ENCODE peak calls at places on chromosomes 1 and 21, in nine cellular contexts. B is fibroblast of lung, V is heart right ventricle, Z is astrocyte, I is Peyer's patch, Q is IMR-90, L is transverse colon, Y is GM23338, G is endothelial cell of umbilical vein. F is an unnamed sample. For H3K27me3, the result is how much of the 10 kb centered on the place peaks cover.

GRCh38 chr1:244137261-244137660 is 86.2 kb downstream of the ZBTB18 start:
- DNase-seq in B (no peak), V (no peak), Z (no peak), I (no peak), Q (no peak), L (no peak), Y (no peak), G (peak), F (no peak)

GRCh38 chr1:156495401-156496140 is 5.0 kb downstream of the MEF2D start:
- DNase-seq in B (no peak), V (peak), Z (no peak), I (no peak), Q (no peak), L (peak), Y (no peak), G (no peak), F (no peak)

GRCh38 chr1:40385437-40386310 is 12.1 kb downstream of the SMAP2 start:
- DNase-seq in B (no peak), V (no peak), Z (no peak), I (peak), Q (no peak), L (peak), Y (no peak), G (peak), F (peak)

GRCh38 chr1:101365186-101365585 is 128.4 kb downstream of the S1PR1 start:
- DNase-seq in B (no peak), V (no peak), Z (peak), I (no peak), Q (peak), L (no peak), Y (no peak), G (no peak), F (no peak)

GRCh38 chr1:15957221-15958090 is 18.4 kb downstream of the ZBTB17 start:
- DNase-seq in B (no peak), V (no peak), Z (no peak), I (peak), Q (no peak), L (no peak), Y (peak), G (no peak), F (no peak)

GRCh38 chr1:95793893-95794292 is 559.9 kb downstream of the RWDD3 start:
- DNase-seq in B (no peak), V (no peak), Z (no peak), I (no peak), Q (no peak), L (no peak), Y (peak), G (no peak), F (no peak)

GRCh38 chr1:221397606-221398005 is 344.3 kb downstream of the DUSP10 start:
- DNase-seq in B (no peak), V (no peak), Z (no peak), I (no peak), Q (no peak), L (no peak), Y (no peak), G (no peak), F (no peak)

GRCh38 chr1:94821636-94822305 is 1.6 kb downstream of the SLC44A3 start:
- DNase-seq in B (no peak), V (no peak), Z (no peak), I (no peak), Q (no peak), L (no peak), Y (no peak), G (no peak), F (no peak)

GRCh38 chr1:222955964-222956363 is 141.1 kb downstream of the DISP1 start:
- DNase-seq in B (no peak), V (no peak), Z (no peak), I (no peak), Q (no peak), L (no peak), Y (no peak), G (no peak), F (no peak)

GRCh38 chr1:182351790-182352364 is 39.7 kb downstream of the GLUL start:
- DNase-seq in B (no peak), V (no peak), Z (no peak), I (no peak), Q (no peak), L (no peak), Y (no peak), G (no peak), F (no peak)

GRCh38 chr1:12124693-12125421 is 41.9 kb upstream of the TNFRSF1B start:
- DNase-seq in B (peak), V (peak), Z (peak), I (peak), Q (peak), L (peak), Y (peak), G (peak), F (no peak)

GRCh38 chr1:1120866-1121563 is 5.1 kb upstream of the C1orf159 start:
- DNase-seq in B (no peak), V (no peak), Z (no peak), I (no peak), Q (no peak), L (peak), Y (no peak), G (no peak), F (no peak)

GRCh38 chr1:240888039-240888786 is 276.3 kb upstream of the GREM2 start:
- DNase-seq in B (peak), V (no peak), Z (no peak), I (peak), Q (no peak), L (peak), Y (peak), G (peak), F (peak)

GRCh38 chr1:91559838-91560514 is 59.3 kb downstream of the CDC7 start:
- DNase-seq in B (no peak), V (no peak), Z (no peak), I (no peak), Q (no peak), L (no peak), Y (no peak), G (no peak), F (no peak)

GRCh38 chr21:27477321-27477720 is 510.4 kb upstream of the ADAMTS5 start:
- DNase-seq in B (peak), V (no peak), Z (no peak), I (no peak), Q (peak), L (no peak), Y (no peak), G (no peak), F (no peak)

GRCh38 chr1:155024315-155024714 is 9.3 kb downstream of the DCST2 start:
- DNase-seq in B (no peak), V (no peak), Z (no peak), I (no peak), Q (no peak), L (no peak), Y (no peak), G (no peak), F (no peak)

GRCh38 chr1:98991127-98992003 is 13.3 kb downstream of the PLPPR5 start:
- DNase-seq in B (peak), V (no peak), Z (peak), I (no peak), Q (peak), L (no peak), Y (peak), G (peak), F (no peak)

GRCh38 chr1:9125325-9125724 is 3.6 kb downstream of the GPR157 start:
- DNase-seq in B (no peak), V (no peak), Z (no peak), I (no peak), Q (no peak), L (no peak), Y (no peak), G (no peak), F (no peak)

GRCh38 chr1:53394306-53394705 is 64.9 kb upstream of the DMRTB1 start:
- DNase-seq in B (no peak), V (no peak), Z (no peak), I (no peak), Q (no peak), L (no peak), Y (no peak), G (no peak), F (no peak)

GRCh38 chr1:10538608-10539355 is 64.0 kb downstream of the PEX14 start:
- DNase-seq in B (peak), V (no peak), Z (no peak), I (no peak), Q (peak), L (no peak), Y (no peak), G (no peak), F (no peak)

GRCh38 chr1:115400891-115401290 is 62.8 kb upstream of the NGF start:
- DNase-seq in B (no peak), V (no peak), Z (no peak), I (no peak), Q (no peak), L (no peak), Y (no peak), G (no peak), F (no peak)

GRCh38 chr1:151898519-151898991 is 10.8 kb downstream of the THEM4 start:
- DNase-seq in B (no peak), V (no peak), Z (no peak), I (peak), Q (no peak), L (peak), Y (no peak), G (peak), F (no peak)

GRCh38 chr1:151893176-151893924 is 16.0 kb downstream of the THEM4 start:
- DNase-seq in B (no peak), V (no peak), Z (no peak), I (no peak), Q (no peak), L (no peak), Y (no peak), G (no peak), F (no peak)

GRCh38 chr1:151892190-151892589 is 17.1 kb downstream of the THEM4 start:
- DNase-seq in B (no peak), V (no peak), Z (peak), I (no peak), Q (peak), L (no peak), Y (no peak), G (no peak), F (no peak)

GRCh38 chr1:151902858-151903257 is 6.5 kb downstream of the THEM4 start:
- DNase-seq in B (no peak), V (no peak), Z (no peak), I (no peak), Q (no peak), L (no peak), Y (no peak), G (no peak), F (no peak)

DNA sequence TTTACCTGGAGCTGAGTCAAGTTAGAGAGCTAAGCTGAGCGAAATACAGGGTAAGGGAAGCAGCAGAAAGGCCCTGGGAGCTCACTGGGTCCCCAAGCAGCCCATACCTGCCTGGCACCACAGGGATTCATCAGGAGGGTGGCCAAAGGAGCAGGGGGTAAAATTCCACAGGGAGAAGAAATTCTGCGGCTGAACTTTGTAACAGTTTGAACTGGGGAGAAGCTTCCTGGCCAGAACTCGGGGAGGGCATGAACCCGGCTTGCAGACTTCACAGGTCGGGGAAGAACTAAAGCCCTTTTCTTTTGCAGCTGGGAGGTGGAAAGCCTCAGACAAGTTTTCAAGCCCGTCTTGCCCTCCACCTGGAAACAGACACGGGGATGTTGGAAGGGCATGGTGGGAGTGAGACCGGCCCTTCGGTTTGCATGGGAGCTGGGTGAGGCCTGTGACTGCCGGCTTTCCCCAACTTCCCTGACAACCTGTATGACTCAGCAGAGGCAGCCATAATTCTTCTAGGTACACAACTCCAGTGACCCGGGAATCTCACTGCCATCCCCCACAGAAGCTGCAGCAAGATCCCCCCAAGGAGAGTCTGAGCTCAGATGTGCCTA is 11.3 kb downstream of the THEM4 start:
- DNase-seq in B (no peak), V (no peak), Z (no peak), I (no peak), Q (no peak), L (no peak), Y (no peak), G (no peak), F (no peak)
- H3K4me3 ChIP-seq in B (no peak), V (no peak), Z (no peak), I (no peak), Q (no peak), L (no peak), Y (no peak), G (no peak), F (no peak)

GRCh38 chr1:117818456-117818855 is 111.0 kb downstream of the GDAP2 start:
- DNase-seq in B (peak), V (no peak), Z (no peak), I (no peak), Q (peak), L (no peak), Y (no peak), G (no peak), F (no peak)
- TF ChIP-seq CTCF in B (no peak), V (no peak), Z (no peak), I (no peak), Q (no peak), L (no peak), Y (no peak), G (no peak), F (no peak)

DNA sequence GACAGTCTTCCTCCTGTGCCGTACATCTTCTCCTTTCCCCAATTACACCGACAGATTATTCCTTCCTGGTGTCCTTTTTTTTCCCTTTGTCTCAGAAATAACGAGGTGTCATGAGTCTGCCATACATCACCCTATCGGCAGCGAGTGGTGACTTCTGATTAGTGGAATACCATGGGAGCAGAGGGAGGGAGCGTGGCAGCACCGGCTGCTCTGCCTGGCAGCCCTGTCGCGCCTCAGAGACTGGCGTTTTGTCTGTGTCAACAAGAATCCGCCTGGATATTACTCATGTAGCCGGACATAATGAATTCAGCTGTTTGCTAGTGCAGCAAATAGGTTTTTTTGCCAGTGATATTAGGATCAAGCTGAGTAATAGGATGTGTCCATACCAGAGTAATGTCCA is 51.8 kb downstream of the UTP25 start:
- DNase-seq in B (no peak), V (no peak), Z (peak), I (no peak), Q (no peak), L (no peak), Y (no peak), G (no peak), F (no peak)
- H3K27me3 ChIP-seq in B (under half), V (under half), Z (under half), I (under half), Q (under half), L (under half), Y (under half), G (under half), F (under half)

DNA sequence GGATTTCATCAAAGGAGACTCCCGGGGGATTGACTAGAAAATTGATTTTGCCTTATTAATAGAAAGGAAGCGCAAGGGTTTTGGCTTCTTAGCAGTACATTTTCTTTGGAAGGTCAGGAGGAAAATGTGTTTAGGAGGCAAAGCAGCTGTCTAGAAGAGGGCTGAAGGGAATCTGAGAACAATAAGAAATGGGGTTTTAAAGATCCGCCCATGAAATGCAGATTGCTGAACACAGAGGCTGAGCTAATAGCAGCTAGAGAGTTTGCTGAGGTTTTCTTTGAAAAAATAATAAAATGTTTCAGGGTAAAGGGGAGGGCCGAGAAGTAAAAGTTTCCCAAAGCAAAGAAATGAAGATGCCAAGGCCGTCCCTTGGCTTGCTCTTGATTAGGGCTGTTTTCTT is 4.9 kb downstream of the SERTAD4 start:
- DNase-seq in B (peak), V (no peak), Z (no peak), I (no peak), Q (no peak), L (no peak), Y (no peak), G (no peak), F (no peak)
- H3K4me3 ChIP-seq in B (no peak), V (peak), Z (peak), I (no peak), Q (no peak), L (no peak), Y (no peak), G (no peak), F (no peak)

DNA sequence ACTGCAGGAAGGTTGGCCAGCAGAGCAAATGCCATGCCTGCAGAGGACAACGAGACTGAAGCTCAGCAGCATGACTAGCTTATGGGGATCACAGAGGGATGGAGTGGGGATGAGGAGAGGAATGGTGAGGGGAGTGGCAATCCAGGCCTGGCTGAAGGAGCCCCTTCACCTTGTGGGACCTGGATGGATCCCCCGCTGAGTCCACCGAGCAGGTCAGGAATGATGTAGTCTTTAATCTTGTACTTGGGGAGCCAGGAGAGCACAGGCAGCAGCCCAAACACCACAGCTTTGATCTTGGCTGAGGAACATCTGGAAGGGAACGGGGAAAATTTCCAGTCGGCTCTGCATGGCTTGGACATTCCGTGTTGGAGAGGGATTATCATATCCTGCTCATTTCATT is 10.5 kb downstream of the SLC26A9 start:
- DNase-seq in B (no peak), V (no peak), Z (no peak), I (no peak), Q (no peak), L (no peak), Y (no peak), G (no peak), F (no peak)
- TF ChIP-seq CTCF in B (no peak), V (no peak), Z (no peak), I (no peak), Q (no peak), L (no peak), Y (no peak), G (no peak), F (no peak)

DNA sequence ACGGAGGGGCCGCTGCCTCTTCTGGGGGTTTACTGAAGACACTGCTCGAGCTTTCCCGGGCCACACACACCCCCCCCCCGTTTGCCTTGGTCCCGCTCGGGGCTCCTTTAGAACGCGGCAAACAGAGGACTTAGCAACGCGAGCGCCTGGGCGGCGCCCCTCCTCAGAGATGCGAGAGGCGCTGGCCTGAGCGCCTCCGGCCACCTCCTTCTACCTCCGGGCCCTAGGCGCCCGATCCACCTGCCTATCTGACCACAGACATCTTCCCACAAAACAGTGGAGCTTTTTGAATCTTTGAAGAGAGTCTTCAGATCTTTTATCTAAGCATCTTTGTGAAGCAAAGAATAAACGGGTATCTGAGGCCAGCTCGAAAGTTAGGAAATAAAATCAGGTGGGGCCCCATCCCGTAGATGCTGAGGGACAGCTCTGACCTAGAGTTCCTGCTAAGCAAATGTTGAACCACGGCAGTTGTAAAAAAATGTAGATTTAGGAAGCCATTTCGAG is 436 bp upstream of the TTLL7 start:
- DNase-seq in B (peak), V (no peak), Z (peak), I (peak), Q (peak), L (peak), Y (peak), G (peak), F (peak)
- H3K27me3 ChIP-seq in B (under half), V (under half), Z (under half), I (under half), Q (under half), L (under half), Y (half or more), G (under half), F (under half)

GRCh38 chr21:42200906-42201614 is 17.9 kb upstream of the ABCG1 start:
- DNase-seq in B (no peak), V (no peak), Z (no peak), I (peak), Q (no peak), L (no peak), Y (no peak), G (no peak), F (no peak)

GRCh38 chr21:42203936-42204335 is 15.0 kb upstream of the ABCG1 start:
- DNase-seq in B (no peak), V (no peak), Z (no peak), I (no peak), Q (no peak), L (no peak), Y (no peak), G (peak), F (no peak)

GRCh38 chr21:42202321-42202720 is 16.6 kb upstream of the ABCG1 start:
- DNase-seq in B (no peak), V (no peak), Z (no peak), I (no peak), Q (no peak), L (no peak), Y (no peak), G (no peak), F (no peak)

GRCh38 chr21:42199488-42200463 is 19.2 kb upstream of the ABCG1 start:
- DNase-seq in B (peak), V (no peak), Z (peak), I (peak), Q (peak), L (peak), Y (no peak), G (peak), F (no peak)

GRCh38 chr21:42201615-42202161 is 17.3 kb upstream of the ABCG1 start:
- DNase-seq in B (no peak), V (no peak), Z (no peak), I (peak), Q (no peak), L (no peak), Y (no peak), G (no peak), F (no peak)
- H3K4me3 ChIP-seq in B (no peak), V (no peak), Z (no peak), I (no peak), Q (no peak), L (no peak), Y (no peak), G (no peak), F (no peak)

GRCh38 chr21:18387994-18388393 is 15.6 kb downstream of the TMPRSS15 start:
- DNase-seq in B (no peak), V (no peak), Z (no peak), I (no peak), Q (no peak), L (no peak), Y (peak), G (no peak), F (no peak)

GRCh38 chr21:18382141-18382540 is 21.4 kb downstream of the TMPRSS15 start:
- DNase-seq in B (no peak), V (no peak), Z (no peak), I (no peak), Q (no peak), L (no peak), Y (no peak), G (no peak), F (no peak)

GRCh38 chr21:18384771-18385170 is 18.8 kb downstream of the TMPRSS15 start:
- DNase-seq in B (no peak), V (no peak), Z (no peak), I (no peak), Q (no peak), L (no peak), Y (peak), G (peak), F (no peak)
- TF ChIP-seq CTCF in B (peak), V (peak), Z (peak), I (peak), Q (no peak), L (peak), Y (peak), G (peak), F (peak)

F was measured in GM06990.